ENCODE peak calls at places on chromosome 10, in five cellular contexts. One of them, this sample, is unnamed.

GRCh38 chr10:48634198-48634983 is 29.5 kb upstream of the ARHGAP22 start:
- DNase-seq in GM12865: peak
- DNase-seq in Calu3: no peak
- DNase-seq in fibroblast of mammary gland: peak
- DNase-seq in AG10803: peak
- DNase-seq in this sample: peak

GRCh38 chr10:104259999-104260774 is 5.5 kb downstream of the GSTO1 start:
- DNase-seq in Calu3: no peak
- DNase-seq in GM12865: no peak
- DNase-seq in fibroblast of mammary gland: peak
- DNase-seq in AG10803: no peak
- DNase-seq in this sample: no peak

GRCh38 chr10:75718996-75719395 is 287.6 kb downstream of the LRMDA start:
- DNase-seq in AG10803: no peak
- DNase-seq in Calu3: no peak
- DNase-seq in GM12865: no peak
- DNase-seq in fibroblast of mammary gland: no peak
- DNase-seq in this sample: peak

GRCh38 chr10:89242340-89242680 is 9.3 kb downstream of the LIPA start:
- DNase-seq in AG10803: no peak
- DNase-seq in Calu3: no peak
- DNase-seq in GM12865: peak
- DNase-seq in fibroblast of mammary gland: no peak
- DNase-seq in this sample: no peak

GRCh38 chr10:955127-955819 is 23.8 kb upstream of the LARP4B start:
- DNase-seq in fibroblast of mammary gland: no peak
- DNase-seq in GM12865: no peak
- DNase-seq in AG10803: no peak
- DNase-seq in Calu3: no peak
- DNase-seq in this sample: no peak

GRCh38 chr10:60524541-60524940 is 134.9 kb upstream of the ANK3 start:
- DNase-seq in Calu3: no peak
- DNase-seq in GM12865: no peak
- DNase-seq in AG10803: peak
- DNase-seq in fibroblast of mammary gland: peak
- DNase-seq in this sample: no peak

GRCh38 chr10:103278862-103279298 is 1.9 kb downstream of the INA start:
- DNase-seq in fibroblast of mammary gland: peak
- DNase-seq in Calu3: peak
- DNase-seq in GM12865: peak
- DNase-seq in AG10803: peak
- DNase-seq in this sample: peak

GRCh38 chr10:5443429-5443828 is 31.1 kb downstream of the NET1 start:
- DNase-seq in GM12865: peak
- DNase-seq in AG10803: no peak
- DNase-seq in fibroblast of mammary gland: no peak
- DNase-seq in Calu3: no peak
- DNase-seq in this sample: no peak

GRCh38 chr10:43160067-43160918 is 22.0 kb downstream of the CSGALNACT2 start:
- DNase-seq in Calu3: no peak
- DNase-seq in AG10803: peak
- DNase-seq in GM12865: no peak
- DNase-seq in fibroblast of mammary gland: peak
- DNase-seq in this sample: no peak

GRCh38 chr10:124158592-124158991 is 65.2 kb upstream of the CHST15 start:
- DNase-seq in AG10803: no peak
- DNase-seq in Calu3: no peak
- DNase-seq in fibroblast of mammary gland: no peak
- DNase-seq in GM12865: no peak
- DNase-seq in this sample: no peak

GRCh38 chr10:49601857-49602256 is 8.3 kb upstream of the SLC18A3 start:
- DNase-seq in fibroblast of mammary gland: peak
- DNase-seq in Calu3: no peak
- DNase-seq in GM12865: no peak
- DNase-seq in AG10803: no peak
- DNase-seq in this sample: peak

GRCh38 chr10:8544057-8544380 is 489.5 kb downstream of the GATA3 start:
- DNase-seq in Calu3: peak
- DNase-seq in GM12865: no peak
- DNase-seq in fibroblast of mammary gland: no peak
- DNase-seq in AG10803: no peak
- DNase-seq in this sample: peak

GRCh38 chr10:79586933-79587332 is 23.8 kb upstream of the SFTPA1 start:
- DNase-seq in fibroblast of mammary gland: no peak
- DNase-seq in GM12865: no peak
- DNase-seq in Calu3: no peak
- DNase-seq in AG10803: no peak
- DNase-seq in this sample: no peak

GRCh38 chr10:8346861-8347260 is 292.4 kb downstream of the GATA3 start:
- DNase-seq in AG10803: no peak
- DNase-seq in GM12865: no peak
- DNase-seq in fibroblast of mammary gland: no peak
- DNase-seq in Calu3: peak
- DNase-seq in this sample: no peak

GRCh38 chr10:76456190-76456589 is 1024.8 kb downstream of the LRMDA start:
- DNase-seq in GM12865: no peak
- DNase-seq in fibroblast of mammary gland: peak
- DNase-seq in AG10803: no peak
- DNase-seq in Calu3: no peak
- DNase-seq in this sample: no peak

DNA sequence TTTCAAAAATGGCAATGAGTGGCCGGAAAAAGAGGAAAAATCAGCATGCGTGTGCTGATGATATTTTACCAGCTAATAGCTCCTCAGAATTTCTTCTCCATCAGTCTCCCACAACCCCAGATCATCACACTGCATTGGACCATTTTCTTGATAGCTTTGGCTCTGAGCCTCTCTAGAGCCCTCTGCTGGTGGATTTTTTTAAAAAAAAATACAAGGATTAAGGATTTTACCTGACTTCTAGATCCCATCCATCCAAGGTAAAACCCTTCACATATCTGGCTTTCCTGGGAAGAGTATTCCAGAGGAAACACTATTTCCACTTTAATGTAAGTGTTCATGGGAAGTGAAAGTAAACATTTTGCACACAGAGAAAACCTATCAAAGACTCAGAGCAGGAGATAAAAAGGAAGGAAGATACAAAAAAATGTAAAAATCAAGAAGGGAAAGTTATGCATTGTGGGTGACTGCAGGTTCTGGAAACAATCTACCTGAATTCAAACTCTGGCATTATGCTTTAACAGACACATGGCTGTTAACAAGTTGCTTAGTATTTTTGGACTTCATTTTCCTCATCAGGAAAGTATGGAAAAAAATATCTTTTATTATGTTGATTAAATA is 380.9 kb downstream of the LRRTM3 start:
- DNase-seq in GM12865: peak
- DNase-seq in fibroblast of mammary gland: no peak
- DNase-seq in Calu3: peak
- DNase-seq in AG10803: no peak
- DNase-seq in this sample: peak
- TF ChIP-seq CTCF in GM12865: peak
- TF ChIP-seq CTCF in fibroblast of mammary gland: peak
- TF ChIP-seq CTCF in Calu3: peak
- TF ChIP-seq CTCF in AG10803: peak
- TF ChIP-seq CTCF in this sample: peak

DNA sequence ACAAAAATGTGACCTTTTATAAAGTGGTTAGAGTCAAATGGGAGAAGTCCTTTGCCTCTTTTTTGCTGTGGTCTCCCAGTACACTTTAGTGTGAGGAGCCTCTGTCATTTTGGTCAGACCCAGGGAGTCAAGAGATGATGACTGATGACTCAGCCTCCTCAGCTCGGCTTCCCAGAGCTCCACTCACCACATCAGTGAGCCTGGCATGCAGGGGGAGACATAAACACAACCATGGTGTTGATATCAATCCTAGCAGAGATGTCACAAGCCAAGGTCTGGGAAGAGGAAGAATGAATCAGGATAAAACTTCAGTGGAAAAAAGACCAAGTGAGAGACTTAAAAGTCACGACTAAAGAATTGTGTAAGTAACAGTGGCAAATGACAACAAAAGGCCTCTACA is 50.1 kb downstream of the TFAM start:
- DNase-seq in AG10803: peak
- DNase-seq in GM12865: no peak
- DNase-seq in fibroblast of mammary gland: peak
- DNase-seq in Calu3: peak
- DNase-seq in this sample: peak
- TF ChIP-seq CTCF in AG10803: peak
- TF ChIP-seq CTCF in GM12865: no peak
- TF ChIP-seq CTCF in fibroblast of mammary gland: peak
- TF ChIP-seq CTCF in Calu3: no peak
- TF ChIP-seq CTCF in this sample: no peak

GRCh38 chr10:14438057-14438456 is 107.3 kb upstream of the FRMD4A start:
- DNase-seq in fibroblast of mammary gland: no peak
- DNase-seq in GM12865: no peak
- DNase-seq in Calu3: no peak
- DNase-seq in AG10803: no peak
- DNase-seq in this sample: no peak

GRCh38 chr10:14436233-14436632 is 105.5 kb upstream of the FRMD4A start:
- DNase-seq in fibroblast of mammary gland: no peak
- DNase-seq in AG10803: no peak
- DNase-seq in GM12865: no peak
- DNase-seq in Calu3: no peak
- DNase-seq in this sample: no peak

GRCh38 chr10:14438576-14438975 is 107.9 kb upstream of the FRMD4A start:
- DNase-seq in AG10803: peak
- DNase-seq in GM12865: no peak
- DNase-seq in fibroblast of mammary gland: no peak
- DNase-seq in Calu3: no peak
- DNase-seq in this sample: no peak

GRCh38 chr10:14439451-14440259 is 108.9 kb upstream of the FRMD4A start:
- DNase-seq in Calu3: no peak
- DNase-seq in GM12865: no peak
- DNase-seq in AG10803: peak
- DNase-seq in fibroblast of mammary gland: peak
- DNase-seq in this sample: no peak
- TF ChIP-seq CTCF in Calu3: no peak
- TF ChIP-seq CTCF in GM12865: no peak
- TF ChIP-seq CTCF in AG10803: peak
- TF ChIP-seq CTCF in fibroblast of mammary gland: no peak
- TF ChIP-seq CTCF in this sample: no peak

DNA sequence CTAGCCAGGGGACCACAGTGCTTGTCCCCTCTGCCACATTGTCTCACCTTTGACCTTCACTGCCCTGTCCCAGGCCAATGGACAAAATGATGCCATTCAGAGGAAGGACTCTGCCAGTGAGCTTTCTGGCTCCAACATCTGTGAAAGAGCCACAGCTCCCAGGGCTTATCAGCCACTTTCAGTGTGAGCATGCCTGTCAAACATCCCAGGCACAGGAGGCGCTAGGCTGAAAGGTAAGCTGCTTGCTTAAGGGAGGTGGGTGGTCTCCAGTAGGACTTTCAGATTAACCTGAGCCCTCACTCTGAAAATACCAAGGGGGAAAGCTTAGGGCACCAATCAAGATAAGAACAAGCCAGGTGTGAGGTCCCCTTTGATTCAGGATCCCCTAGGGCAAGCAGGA is 59.8 kb upstream of the GDF10 start:
- DNase-seq in Calu3: no peak
- DNase-seq in GM12865: no peak
- DNase-seq in AG10803: no peak
- DNase-seq in fibroblast of mammary gland: no peak
- DNase-seq in this sample: no peak
- TF ChIP-seq CTCF in Calu3: no peak
- TF ChIP-seq CTCF in GM12865: no peak
- TF ChIP-seq CTCF in AG10803: no peak
- TF ChIP-seq CTCF in fibroblast of mammary gland: no peak
- TF ChIP-seq CTCF in this sample: no peak

DNA sequence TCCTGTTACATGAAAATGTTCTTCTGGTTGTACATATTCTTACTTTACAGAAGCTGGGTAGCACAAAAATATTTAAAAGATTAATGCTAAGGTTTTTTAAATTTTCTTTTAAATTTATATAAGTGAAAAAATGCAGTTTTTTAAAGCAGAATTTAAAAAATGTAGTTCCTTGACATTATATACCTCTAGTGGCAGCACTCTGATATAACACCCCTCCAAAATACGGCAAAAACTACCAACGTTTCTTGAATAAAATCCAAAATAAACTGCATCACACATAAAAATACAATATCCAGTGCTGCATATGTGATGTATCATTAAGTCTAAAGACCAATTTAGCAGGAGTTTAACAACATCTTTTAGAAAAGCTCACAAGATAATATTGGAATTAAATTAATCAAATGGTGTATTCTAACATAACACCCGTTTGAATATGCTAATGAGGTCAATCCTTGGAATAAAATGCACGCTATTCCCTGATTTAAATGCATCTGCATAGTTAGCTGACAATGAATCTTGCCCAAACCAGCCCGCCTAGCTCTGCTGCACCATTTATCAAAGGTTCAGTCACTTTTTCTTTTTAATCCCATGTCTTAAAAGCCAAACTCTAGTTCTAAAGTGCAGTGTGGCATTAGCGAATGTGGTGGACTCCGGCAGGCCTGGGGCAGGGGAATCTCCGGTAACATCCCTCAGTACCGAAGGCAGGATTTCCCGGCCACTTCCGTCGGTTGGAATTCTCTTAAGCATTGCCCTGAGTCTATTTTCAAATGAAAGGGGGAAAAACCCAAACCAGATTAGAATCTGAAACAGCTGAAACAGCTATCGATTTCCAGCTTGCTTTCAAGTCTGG is 1.2 kb downstream of the TCERG1L start:
- DNase-seq in AG10803: no peak
- DNase-seq in fibroblast of mammary gland: peak
- DNase-seq in Calu3: no peak
- DNase-seq in GM12865: no peak
- DNase-seq in this sample: no peak
- TF ChIP-seq CTCF in AG10803: no peak
- TF ChIP-seq CTCF in fibroblast of mammary gland: peak
- TF ChIP-seq CTCF in Calu3: no peak
- TF ChIP-seq CTCF in GM12865: no peak
- TF ChIP-seq CTCF in this sample: no peak

This sample was measured in MCF 10A.